ENCODE peak calls at places on chromosome 9, in ten cellular contexts. One of them, this sample, is unnamed. For H3K27me3 and H3K4me1, the result is how much of the 10 kb centered on the place peaks cover.

GRCh38 chr9:127928232-127929043 is 2.1 kb downstream of the PIP5KL1 start:
- DNase-seq in CD4-positive, alpha-beta memory T cell: no peak
- DNase-seq in CD8-positive, alpha-beta memory T cell: no peak
- DNase-seq in K562: peak
- DNase-seq in trophoblast cell: no peak
- DNase-seq in tibial nerve: no peak
- DNase-seq in stomach: no peak
- DNase-seq in neural progenitor cell: no peak
- DNase-seq in suprapubic skin: no peak
- DNase-seq in foreskin keratinocyte: no peak
- DNase-seq in this sample: no peak

GRCh38 chr9:133188843-133189180 is 20.2 kb downstream of the OBP2B start:
- DNase-seq in stomach: no peak
- DNase-seq in neural progenitor cell: no peak
- DNase-seq in tibial nerve: no peak
- DNase-seq in K562: no peak
- DNase-seq in foreskin keratinocyte: no peak
- DNase-seq in suprapubic skin: no peak
- DNase-seq in CD4-positive, alpha-beta memory T cell: no peak
- DNase-seq in trophoblast cell: no peak
- DNase-seq in CD8-positive, alpha-beta memory T cell: no peak
- DNase-seq in this sample: no peak

GRCh38 chr9:6715755-6716643 is 41.8 kb upstream of the KDM4C start:
- DNase-seq in stomach: peak
- DNase-seq in foreskin keratinocyte: peak
- DNase-seq in CD8-positive, alpha-beta memory T cell: peak
- DNase-seq in neural progenitor cell: no peak
- DNase-seq in suprapubic skin: peak
- DNase-seq in trophoblast cell: peak
- DNase-seq in tibial nerve: no peak
- DNase-seq in CD4-positive, alpha-beta memory T cell: peak
- DNase-seq in K562: no peak
- DNase-seq in this sample: no peak

GRCh38 chr9:74975538-74975937 is 22.8 kb upstream of the C9orf40 start:
- DNase-seq in K562: no peak
- DNase-seq in foreskin keratinocyte: no peak
- DNase-seq in neural progenitor cell: no peak
- DNase-seq in stomach: no peak
- DNase-seq in CD4-positive, alpha-beta memory T cell: no peak
- DNase-seq in CD8-positive, alpha-beta memory T cell: no peak
- DNase-seq in tibial nerve: no peak
- DNase-seq in trophoblast cell: no peak
- DNase-seq in suprapubic skin: no peak
- DNase-seq in this sample: no peak

GRCh38 chr9:13113201-13113600 is 166.3 kb downstream of the MPDZ start:
- DNase-seq in foreskin keratinocyte: peak
- DNase-seq in neural progenitor cell: no peak
- DNase-seq in CD4-positive, alpha-beta memory T cell: no peak
- DNase-seq in K562: no peak
- DNase-seq in tibial nerve: no peak
- DNase-seq in CD8-positive, alpha-beta memory T cell: no peak
- DNase-seq in stomach: no peak
- DNase-seq in trophoblast cell: no peak
- DNase-seq in suprapubic skin: no peak
- DNase-seq in this sample: no peak

GRCh38 chr9:134063876-134064450 is 3.9 kb downstream of the BRD3 start:
- DNase-seq in neural progenitor cell: peak
- DNase-seq in foreskin keratinocyte: no peak
- DNase-seq in stomach: peak
- DNase-seq in K562: no peak
- DNase-seq in CD4-positive, alpha-beta memory T cell: no peak
- DNase-seq in tibial nerve: no peak
- DNase-seq in trophoblast cell: no peak
- DNase-seq in suprapubic skin: no peak
- DNase-seq in CD8-positive, alpha-beta memory T cell: no peak
- DNase-seq in this sample: peak

GRCh38 chr9:130371196-130371966 is 73.4 kb upstream of the ASS1 start:
- DNase-seq in suprapubic skin: no peak
- DNase-seq in trophoblast cell: peak
- DNase-seq in foreskin keratinocyte: no peak
- DNase-seq in CD8-positive, alpha-beta memory T cell: no peak
- DNase-seq in stomach: no peak
- DNase-seq in neural progenitor cell: no peak
- DNase-seq in K562: no peak
- DNase-seq in tibial nerve: no peak
- DNase-seq in CD4-positive, alpha-beta memory T cell: no peak
- DNase-seq in this sample: no peak

GRCh38 chr9:23830459-23830805 is 4.4 kb upstream of the ELAVL2 start:
- DNase-seq in stomach: no peak
- DNase-seq in tibial nerve: no peak
- DNase-seq in neural progenitor cell: no peak
- DNase-seq in CD8-positive, alpha-beta memory T cell: no peak
- DNase-seq in CD4-positive, alpha-beta memory T cell: no peak
- DNase-seq in trophoblast cell: no peak
- DNase-seq in suprapubic skin: no peak
- DNase-seq in foreskin keratinocyte: no peak
- DNase-seq in K562: no peak
- DNase-seq in this sample: no peak

GRCh38 chr9:90909225-90909624 is 107.6 kb downstream of the SYK start:
- DNase-seq in stomach: no peak
- DNase-seq in K562: no peak
- DNase-seq in tibial nerve: no peak
- DNase-seq in CD8-positive, alpha-beta memory T cell: no peak
- DNase-seq in CD4-positive, alpha-beta memory T cell: no peak
- DNase-seq in trophoblast cell: no peak
- DNase-seq in suprapubic skin: no peak
- DNase-seq in neural progenitor cell: no peak
- DNase-seq in foreskin keratinocyte: no peak
- DNase-seq in this sample: no peak

GRCh38 chr9:21616082-21616778 is 134.1 kb upstream of the IFNE start:
- DNase-seq in K562: no peak
- DNase-seq in neural progenitor cell: no peak
- DNase-seq in trophoblast cell: peak
- DNase-seq in suprapubic skin: no peak
- DNase-seq in CD8-positive, alpha-beta memory T cell: no peak
- DNase-seq in foreskin keratinocyte: peak
- DNase-seq in CD4-positive, alpha-beta memory T cell: no peak
- DNase-seq in tibial nerve: no peak
- DNase-seq in stomach: no peak
- DNase-seq in this sample: peak

GRCh38 chr9:87647114-87647513 is 78.8 kb upstream of the CTSL start:
- DNase-seq in foreskin keratinocyte: no peak
- DNase-seq in tibial nerve: no peak
- DNase-seq in CD8-positive, alpha-beta memory T cell: no peak
- DNase-seq in neural progenitor cell: no peak
- DNase-seq in CD4-positive, alpha-beta memory T cell: no peak
- DNase-seq in trophoblast cell: no peak
- DNase-seq in K562: no peak
- DNase-seq in suprapubic skin: no peak
- DNase-seq in stomach: no peak
- DNase-seq in this sample: no peak
- H3K27me3 ChIP-seq in foreskin keratinocyte: under half
- H3K27me3 ChIP-seq in tibial nerve: under half
- H3K27me3 ChIP-seq in CD8-positive, alpha-beta memory T cell: under half
- H3K27me3 ChIP-seq in neural progenitor cell: under half
- H3K27me3 ChIP-seq in CD4-positive, alpha-beta memory T cell: under half
- H3K27me3 ChIP-seq in trophoblast cell: under half
- H3K27me3 ChIP-seq in K562: under half
- H3K27me3 ChIP-seq in suprapubic skin: under half
- H3K27me3 ChIP-seq in stomach: under half
- H3K27me3 ChIP-seq in this sample: under half

GRCh38 chr9:38228331-38229122 is 159.5 kb upstream of the SHB start:
- DNase-seq in tibial nerve: no peak
- DNase-seq in CD4-positive, alpha-beta memory T cell: no peak
- DNase-seq in neural progenitor cell: no peak
- DNase-seq in stomach: no peak
- DNase-seq in K562: no peak
- DNase-seq in foreskin keratinocyte: no peak
- DNase-seq in CD8-positive, alpha-beta memory T cell: no peak
- DNase-seq in trophoblast cell: peak
- DNase-seq in suprapubic skin: no peak
- DNase-seq in this sample: no peak

GRCh38 chr9:38227061-38227540 is 158.1 kb upstream of the SHB start:
- DNase-seq in CD4-positive, alpha-beta memory T cell: peak
- DNase-seq in neural progenitor cell: peak
- DNase-seq in stomach: no peak
- DNase-seq in foreskin keratinocyte: peak
- DNase-seq in K562: peak
- DNase-seq in CD8-positive, alpha-beta memory T cell: peak
- DNase-seq in suprapubic skin: no peak
- DNase-seq in trophoblast cell: peak
- DNase-seq in tibial nerve: no peak
- DNase-seq in this sample: peak

GRCh38 chr9:38227656-38228055 is 158.6 kb upstream of the SHB start:
- DNase-seq in CD8-positive, alpha-beta memory T cell: no peak
- DNase-seq in K562: no peak
- DNase-seq in stomach: no peak
- DNase-seq in tibial nerve: no peak
- DNase-seq in trophoblast cell: peak
- DNase-seq in neural progenitor cell: peak
- DNase-seq in suprapubic skin: no peak
- DNase-seq in foreskin keratinocyte: peak
- DNase-seq in CD4-positive, alpha-beta memory T cell: peak
- DNase-seq in this sample: peak

GRCh38 chr9:38224941-38225340 is 155.9 kb upstream of the SHB start:
- DNase-seq in K562: no peak
- DNase-seq in stomach: no peak
- DNase-seq in CD4-positive, alpha-beta memory T cell: no peak
- DNase-seq in neural progenitor cell: no peak
- DNase-seq in CD8-positive, alpha-beta memory T cell: no peak
- DNase-seq in trophoblast cell: no peak
- DNase-seq in foreskin keratinocyte: no peak
- DNase-seq in suprapubic skin: no peak
- DNase-seq in tibial nerve: no peak
- DNase-seq in this sample: no peak

GRCh38 chr9:38226491-38226951 is 157.5 kb upstream of the SHB start:
- DNase-seq in suprapubic skin: no peak
- DNase-seq in tibial nerve: no peak
- DNase-seq in CD8-positive, alpha-beta memory T cell: no peak
- DNase-seq in foreskin keratinocyte: no peak
- DNase-seq in CD4-positive, alpha-beta memory T cell: no peak
- DNase-seq in K562: no peak
- DNase-seq in neural progenitor cell: no peak
- DNase-seq in trophoblast cell: peak
- DNase-seq in stomach: no peak
- DNase-seq in this sample: peak
- H3K4me1 ChIP-seq in suprapubic skin: under half
- H3K4me1 ChIP-seq in tibial nerve: under half
- H3K4me1 ChIP-seq in CD8-positive, alpha-beta memory T cell: under half
- H3K4me1 ChIP-seq in foreskin keratinocyte: under half
- H3K4me1 ChIP-seq in CD4-positive, alpha-beta memory T cell: under half
- H3K4me1 ChIP-seq in K562: under half
- H3K4me1 ChIP-seq in neural progenitor cell: under half
- H3K4me1 ChIP-seq in trophoblast cell: under half
- H3K4me1 ChIP-seq in stomach: under half
- H3K4me1 ChIP-seq in this sample: under half

DNA sequence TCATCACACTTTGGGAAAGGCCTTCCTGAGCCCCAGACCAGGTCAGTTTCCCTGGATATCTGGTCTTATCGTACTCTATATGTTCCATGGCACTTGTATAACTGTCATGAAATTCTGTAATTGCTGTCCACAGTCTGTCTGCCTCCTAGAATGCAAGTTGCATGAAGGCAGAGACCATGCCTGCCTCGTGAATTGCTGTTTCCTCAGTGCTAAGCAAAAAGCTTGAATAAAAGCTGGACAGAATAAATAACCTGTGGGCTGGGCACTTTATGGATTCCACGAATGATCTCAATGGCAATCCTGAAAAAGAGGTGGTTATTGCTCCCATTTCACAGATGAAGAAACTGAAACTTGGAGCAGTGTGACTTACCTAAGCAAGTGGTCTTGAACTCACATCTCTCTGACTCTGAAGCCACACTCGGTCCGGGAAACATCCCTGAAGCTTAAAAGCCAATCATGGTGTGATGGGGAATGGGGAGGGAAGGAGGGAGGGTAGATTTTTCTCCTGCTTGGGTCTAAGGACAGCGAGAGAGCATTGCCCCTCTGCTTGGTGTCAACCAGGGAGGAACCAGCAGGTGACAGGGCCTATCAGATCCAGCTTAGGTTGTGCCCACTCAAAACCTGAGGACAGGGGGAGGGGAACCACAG is 13.2 kb upstream of the LHX2 start:
- DNase-seq in CD8-positive, alpha-beta memory T cell: no peak
- DNase-seq in neural progenitor cell: peak
- DNase-seq in tibial nerve: no peak
- DNase-seq in CD4-positive, alpha-beta memory T cell: no peak
- DNase-seq in K562: no peak
- DNase-seq in suprapubic skin: no peak
- DNase-seq in foreskin keratinocyte: no peak
- DNase-seq in stomach: no peak
- DNase-seq in trophoblast cell: no peak
- DNase-seq in this sample: no peak
- H3K27me3 ChIP-seq in CD8-positive, alpha-beta memory T cell: half or more
- H3K27me3 ChIP-seq in neural progenitor cell: half or more
- H3K27me3 ChIP-seq in tibial nerve: under half
- H3K27me3 ChIP-seq in CD4-positive, alpha-beta memory T cell: under half
- H3K27me3 ChIP-seq in K562: half or more
- H3K27me3 ChIP-seq in suprapubic skin: half or more
- H3K27me3 ChIP-seq in foreskin keratinocyte: half or more
- H3K27me3 ChIP-seq in stomach: half or more
- H3K27me3 ChIP-seq in trophoblast cell: half or more
- H3K27me3 ChIP-seq in this sample: half or more

DNA sequence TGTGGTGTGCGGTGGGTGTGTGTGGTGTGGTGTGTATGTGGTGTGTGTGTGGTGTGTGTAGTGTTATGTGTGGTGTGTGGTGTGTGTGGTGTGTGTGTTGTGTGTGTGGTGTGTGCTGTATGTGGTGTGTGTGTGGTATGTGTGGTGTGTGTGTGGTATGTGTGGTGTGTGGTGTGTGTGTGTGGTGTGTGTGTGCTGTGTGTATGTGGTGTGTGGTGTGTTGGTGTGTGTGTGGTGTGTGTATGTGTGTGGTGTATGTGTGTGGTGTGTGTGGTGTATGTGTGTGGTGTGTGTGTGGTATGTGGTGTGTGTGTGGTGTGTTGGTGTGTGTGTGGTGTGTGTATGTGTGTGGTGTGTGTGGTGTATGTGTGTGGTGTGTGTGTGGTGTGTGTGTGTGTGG is 144.3 kb downstream of the HSD17B3 start:
- DNase-seq in K562: no peak
- DNase-seq in trophoblast cell: no peak
- DNase-seq in tibial nerve: no peak
- DNase-seq in stomach: no peak
- DNase-seq in CD8-positive, alpha-beta memory T cell: no peak
- DNase-seq in neural progenitor cell: no peak
- DNase-seq in foreskin keratinocyte: no peak
- DNase-seq in CD4-positive, alpha-beta memory T cell: no peak
- DNase-seq in suprapubic skin: no peak
- DNase-seq in this sample: no peak
- H3K4me1 ChIP-seq in K562: under half
- H3K4me1 ChIP-seq in trophoblast cell: under half
- H3K4me1 ChIP-seq in tibial nerve: under half
- H3K4me1 ChIP-seq in stomach: under half
- H3K4me1 ChIP-seq in CD8-positive, alpha-beta memory T cell: under half
- H3K4me1 ChIP-seq in neural progenitor cell: under half
- H3K4me1 ChIP-seq in foreskin keratinocyte: under half
- H3K4me1 ChIP-seq in CD4-positive, alpha-beta memory T cell: under half
- H3K4me1 ChIP-seq in suprapubic skin: under half
- H3K4me1 ChIP-seq in this sample: under half

GRCh38 chr9:135252980-135253304 is 165.5 kb downstream of the OLFM1 start:
- DNase-seq in suprapubic skin: no peak
- DNase-seq in tibial nerve: no peak
- DNase-seq in CD4-positive, alpha-beta memory T cell: no peak
- DNase-seq in K562: no peak
- DNase-seq in foreskin keratinocyte: no peak
- DNase-seq in trophoblast cell: no peak
- DNase-seq in stomach: peak
- DNase-seq in CD8-positive, alpha-beta memory T cell: no peak
- DNase-seq in neural progenitor cell: peak
- DNase-seq in this sample: no peak
- H3K27me3 ChIP-seq in suprapubic skin: half or more
- H3K27me3 ChIP-seq in tibial nerve: under half
- H3K27me3 ChIP-seq in CD4-positive, alpha-beta memory T cell: under half
- H3K27me3 ChIP-seq in K562: under half
- H3K27me3 ChIP-seq in foreskin keratinocyte: under half
- H3K27me3 ChIP-seq in trophoblast cell: under half
- H3K27me3 ChIP-seq in stomach: under half
- H3K27me3 ChIP-seq in CD8-positive, alpha-beta memory T cell: under half
- H3K27me3 ChIP-seq in neural progenitor cell: under half
- H3K27me3 ChIP-seq in this sample: under half